ENCODE peak calls at places on chromosomes 2 and 18, in six cellular contexts. O, U, X, Q, M and B are unnamed samples.
A peak's percentile ranks its signal among the peaks of the same experiment; 100 is the strongest.

GRCh38 chr2:8541223-8541622 is 140.6 kb upstream of the ID2 start:
- DNase-seq in O (no peak), M (no peak), U (no peak), X (no peak), Q (no peak), B (peak; percentile 60)

GRCh38 chr18:45837283-45838070 is 12.0 kb downstream of the SIGLEC15 start:
- DNase-seq in O (peak; percentile 92), Q (peak; percentile 60), M (peak; percentile 38), X (no peak), U (no peak), B (no peak)

GRCh38 chr18:69330345-69330744 is 70.3 kb upstream of the DOK6 start:
- DNase-seq in U (no peak), X (no peak), O (no peak), M (no peak), Q (no peak), B (no peak)

GRCh38 chr2:219252900-219253752 is at the start of gene TUBA4B:
- DNase-seq in Q (peak; percentile 50), X (peak; percentile 50), O (no peak), U (peak; percentile 78), M (peak; percentile 65), B (no peak)

GRCh38 chr2:239642406-239643004 is 241.7 kb upstream of the HDAC4 start:
- DNase-seq in X (no peak), O (no peak), M (no peak), U (no peak), Q (no peak), B (no peak)

GRCh38 chr2:8537572-8538155 is 144.2 kb upstream of the ID2 start:
- DNase-seq in Q (peak; percentile 23), U (no peak), X (no peak), O (no peak), M (no peak), B (peak; percentile 63)

GRCh38 chr2:240926516-240927389 is 20.6 kb downstream of the CROCC2 start:
- DNase-seq in U (peak; percentile 65), M (peak; percentile 8), O (no peak), X (no peak), Q (peak; percentile 25), B (peak; percentile 55)

GRCh38 chr18:44128365-44128764 is 552.3 kb upstream of the SETBP1 start:
- DNase-seq in M (no peak), O (no peak), Q (no peak), U (no peak), X (no peak), B (no peak)

GRCh38 chr2:170817999-170818293 is 1.3 kb downstream of the GAD1 start:
- DNase-seq in M (no peak), O (no peak), X (no peak), Q (no peak), U (no peak), B (no peak)

GRCh38 chr2:144470819-144471218 is 49.1 kb downstream of the ZEB2 start:
- DNase-seq in Q (no peak), M (no peak), X (no peak), U (no peak), O (no peak), B (no peak)

GRCh38 chr2:20633001-20633400 is 17.9 kb downstream of the HS1BP3 start:
- DNase-seq in Q (no peak), M (no peak), X (no peak), O (no peak), U (no peak), B (no peak)

DNA sequence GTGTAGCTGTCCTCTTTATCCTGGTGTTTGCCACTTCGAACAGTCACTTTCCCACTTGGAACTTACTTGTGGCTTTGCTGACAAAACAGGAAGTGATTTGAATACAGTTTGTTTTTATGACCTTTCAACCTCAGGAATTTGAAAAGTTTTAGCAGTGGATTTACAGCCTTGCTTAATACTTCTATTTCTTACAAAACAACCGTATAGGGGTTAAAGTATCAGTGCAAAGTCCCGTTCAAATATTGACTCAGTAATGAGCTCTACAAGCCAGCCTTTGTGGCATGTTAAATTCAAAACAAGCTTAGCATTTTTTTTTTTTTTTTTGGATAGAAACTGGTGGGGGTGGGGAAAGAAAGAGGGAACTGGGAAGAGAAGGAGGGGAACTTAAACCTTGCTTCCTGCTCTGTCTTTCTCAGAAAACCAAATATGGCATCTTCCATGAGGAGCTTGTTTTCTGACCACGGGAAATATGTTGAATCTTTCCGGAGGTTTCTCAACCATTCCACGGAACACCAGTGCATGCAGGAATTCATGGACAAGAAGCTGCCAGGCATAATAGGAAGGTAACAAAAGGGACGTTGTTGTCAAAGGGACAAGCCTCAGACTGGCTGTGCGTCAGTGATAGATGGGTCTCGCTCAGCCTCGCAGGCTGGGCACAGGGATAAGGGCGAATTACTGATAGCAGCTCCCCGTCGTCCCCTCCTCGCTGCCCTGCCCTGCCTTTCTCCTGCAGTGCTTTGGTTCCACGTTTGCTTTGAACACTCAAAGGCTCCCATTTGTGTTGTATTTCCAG is at the start of gene HNMT:
- DNase-seq in O (no peak), M (peak; percentile 64), X (peak; percentile 54), U (peak; percentile 61), Q (peak; percentile 58), B (peak; percentile 62)
- TF ChIP-seq POLR2AphosphoS5 in O (peak; percentile 28), M (peak; percentile 64), X (peak; percentile 67), U (no peak), Q (no peak), B (no peak)

GRCh38 chr2:159183346-159183745 is 103.2 kb downstream of the WDSUB1 start:
- DNase-seq in M (no peak), Q (no peak), X (no peak), O (no peak), U (no peak), B (no peak)

GRCh38 chr2:159188449-159188848 is 98.1 kb downstream of the WDSUB1 start:
- DNase-seq in O (no peak), U (no peak), X (no peak), Q (no peak), M (no peak), B (no peak)

GRCh38 chr2:159186462-159186861 is 100.0 kb downstream of the WDSUB1 start:
- DNase-seq in Q (no peak), U (no peak), O (no peak), X (no peak), M (no peak), B (no peak)

GRCh38 chr2:159187095-159187494 is 99.4 kb downstream of the WDSUB1 start:
- DNase-seq in U (no peak), O (no peak), X (no peak), Q (no peak), M (no peak), B (no peak)

GRCh38 chr2:159185401-159186130 is 100.9 kb downstream of the WDSUB1 start:
- DNase-seq in Q (no peak), O (no peak), U (no peak), X (peak; percentile 61), M (no peak), B (no peak)
- TF ChIP-seq EP300 in Q (no peak), O (no peak), U (no peak), X (no peak), M (no peak), B (no peak)

DNA sequence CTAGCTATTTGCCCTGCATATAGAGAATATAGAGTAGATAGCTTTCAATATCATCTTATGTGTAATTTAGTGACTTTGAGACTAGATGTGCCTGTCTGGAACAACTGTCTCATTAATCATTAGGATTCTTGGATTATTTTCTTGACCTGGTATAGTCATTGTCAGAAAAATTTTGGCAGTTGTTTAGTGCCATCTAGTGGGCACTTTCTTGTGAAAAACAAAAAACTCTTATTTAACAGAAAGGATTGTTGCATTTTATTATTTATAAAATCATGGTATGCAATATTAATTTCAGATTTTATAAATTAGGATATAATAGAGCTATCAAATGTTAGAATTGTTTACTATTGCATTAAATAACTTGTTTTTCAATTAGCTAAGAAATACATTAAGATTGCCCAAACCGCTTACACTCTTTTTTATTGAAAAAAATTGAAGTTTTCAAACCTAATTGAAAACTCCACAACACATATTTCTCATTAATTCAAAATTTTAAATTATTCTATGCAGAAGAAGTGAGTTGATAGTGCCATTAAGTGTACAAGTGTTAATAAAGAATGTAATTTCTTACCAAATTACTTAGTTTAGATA is 80.3 kb downstream of the DYNAP start:
- DNase-seq in X (peak; percentile 17), Q (no peak), U (no peak), O (no peak), M (no peak), B (no peak)
- TF ChIP-seq POLR2AphosphoS5 in X (no peak), Q (no peak), U (no peak), O (no peak), M (no peak), B (no peak)

GRCh38 chr2:152488075-152488474 is 153.1 kb downstream of the FMNL2 start:
- DNase-seq in U (no peak), M (no peak), X (no peak), O (no peak), Q (no peak), B (no peak)

GRCh38 chr2:152489364-152489763 is 154.4 kb downstream of the FMNL2 start:
- DNase-seq in U (no peak), Q (no peak), M (no peak), X (no peak), O (no peak), B (no peak)

GRCh38 chr2:152483276-152483996 is 148.5 kb downstream of the FMNL2 start:
- DNase-seq in U (no peak), M (no peak), X (no peak), O (no peak), Q (no peak), B (no peak)

GRCh38 chr2:152486737-152487063 is 151.7 kb downstream of the FMNL2 start:
- DNase-seq in O (no peak), X (no peak), Q (no peak), U (no peak), M (no peak), B (no peak)

DNA sequence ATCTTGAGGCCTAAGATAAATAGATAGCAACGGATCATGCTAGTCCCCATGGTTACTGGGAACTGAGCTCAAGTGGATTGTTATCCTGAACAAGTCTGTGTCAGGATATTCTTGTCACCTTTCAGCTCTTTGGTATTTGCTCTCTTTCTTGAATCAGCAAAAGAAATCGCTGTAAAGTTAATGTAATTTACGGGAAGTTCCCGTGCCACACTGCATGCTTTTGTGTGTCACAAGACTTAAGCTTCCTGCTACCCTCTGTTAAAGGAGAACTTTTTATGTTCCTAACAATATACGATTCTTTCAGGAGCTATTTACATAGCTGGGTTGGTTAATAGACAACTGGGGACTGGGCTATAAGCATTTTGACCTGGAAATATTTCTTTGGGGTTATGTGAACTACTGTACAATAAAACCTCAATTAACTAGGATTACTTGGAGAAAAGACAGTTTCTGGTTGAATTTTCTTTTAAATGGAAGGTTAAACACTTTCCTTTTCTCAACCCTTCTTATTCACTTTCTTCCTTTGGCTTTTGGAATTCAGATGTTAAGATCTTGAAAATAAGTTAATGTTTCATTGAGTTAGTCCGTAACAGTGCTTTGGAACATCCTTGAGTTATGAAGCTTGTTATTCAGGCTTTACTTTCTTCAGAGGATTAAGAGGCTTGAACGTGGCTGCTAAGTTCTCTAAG is 151.2 kb downstream of the FMNL2 start:
- DNase-seq in O (no peak), U (no peak), X (no peak), M (peak; percentile 42), Q (no peak), B (no peak)
- TF ChIP-seq EP300 in O (no peak), U (no peak), X (no peak), M (no peak), Q (no peak), B (no peak)

GRCh38 chr2:26718949-26719686 is 26.6 kb downstream of the KCNK3 start:
- DNase-seq in Q (no peak), X (no peak), O (no peak), M (no peak), U (no peak), B (no peak)
- TF ChIP-seq POLR2AphosphoS5 in Q (no peak), X (no peak), O (no peak), M (peak; percentile 62), U (peak; percentile 67), B (no peak)

GRCh38 chr2:72367530-72368225 is 220.0 kb upstream of the CYP26B1 start:
- DNase-seq in M (peak; percentile 11), U (no peak), Q (peak; percentile 74), X (no peak), O (no peak), B (peak; percentile 81)
- TF ChIP-seq EP300 in M (no peak), U (no peak), Q (no peak), X (no peak), O (no peak), B (no peak)

GRCh38 chr2:167134381-167135072 is 246.2 kb downstream of the XIRP2 start:
- DNase-seq in Q (no peak), O (no peak), X (no peak), M (no peak), U (no peak), B (no peak)
- TF ChIP-seq POLR2AphosphoS5 in Q (no peak), O (no peak), X (no peak), M (no peak), U (no peak), B (no peak)